ENCODE peak calls at places on chromosomes 13 and 19, in four cellular contexts. U is stimulated activated CD4-positive, alpha-beta T cell treated with anti-CD3 and anti-CD28 coated beads, TNF-alpha, amount 100 ng/mL, for 24 hours; B is Kasumi-1; Y is GM13976. Q is an unnamed sample.

GRCh38 chr19:4043410-4043809 is 23.3 kb downstream of the ZBTB7A start:
- DNase-seq in U (no peak), B (no peak), Y (no peak), Q (no peak)

GRCh38 chr19:17103177-17103576 is 27.6 kb downstream of the MYO9B start:
- DNase-seq in U (no peak), Y (no peak), B (no peak), Q (no peak)

GRCh38 chr19:7941895-7942596 is 1.4 kb downstream of the TIMM44 start:
- DNase-seq in U (no peak), B (no peak), Y (no peak), Q (no peak)

GRCh38 chr19:45442927-45443461 is 19.3 kb upstream of the ERCC1 start:
- DNase-seq in B (peak), U (no peak), Y (no peak), Q (peak)

GRCh38 chr19:23526302-23526701 is 131.0 kb upstream of the ZNF91 start:
- DNase-seq in U (no peak), Y (no peak), B (no peak), Q (no peak)

GRCh38 chr13:95275322-95276118 is 25.7 kb downstream of the ABCC4 start:
- DNase-seq in B (no peak), Y (no peak), U (no peak), Q (no peak)

GRCh38 chr13:73288596-73288995 is 229.8 kb downstream of the KLF5 start:
- DNase-seq in B (no peak), Y (no peak), U (no peak), Q (no peak)

GRCh38 chr13:73138967-73139491 is 80.2 kb downstream of the KLF5 start:
- DNase-seq in Y (no peak), U (no peak), B (no peak), Q (no peak)

GRCh38 chr19:13018037-13018914 is 23.0 kb downstream of the NFIX start:
- DNase-seq in B (no peak), Y (no peak), U (no peak), Q (no peak)

GRCh38 chr19:8973501-8974091 is 36.6 kb downstream of the MUC16 start:
- DNase-seq in U (no peak), B (peak), Y (no peak), Q (no peak)